ENCODE peak calls at places on chromosome 20, in five cellular contexts. T is A673, A is MM.1S, O is neural progenitor cell, P is fibroblast of lung. G is an unnamed sample.

GRCh38 chr20:8388146-8388545 is 256.1 kb downstream of the PLCB1 start:
- DNase-seq in T (peak; percentile 39), A (no peak), O (no peak), P (peak; percentile 70), G (peak; percentile 78)

GRCh38 chr20:25418779-25419178 is 11.3 kb downstream of the GINS1 start:
- DNase-seq in T (no peak), A (no peak), O (no peak), P (no peak), G (peak; percentile 48)

GRCh38 chr20:41638459-41638858 is 20.3 kb upstream of the CHD6 start:
- DNase-seq in T (no peak), A (no peak), O (no peak), P (no peak), G (no peak)

GRCh38 chr20:12837646-12838045 is 171.1 kb upstream of the SPTLC3 start:
- DNase-seq in T (no peak), A (no peak), O (no peak), P (no peak), G (no peak)

GRCh38 chr20:44233436-44234016 is 13.6 kb upstream of the GDAP1L1 start:
- DNase-seq in T (no peak), A (no peak), O (no peak), P (no peak), G (no peak)

GRCh38 chr20:37408202-37408929 is 62.4 kb downstream of the SRC start:
- DNase-seq in T (no peak), A (no peak), O (no peak), P (no peak), G (peak; percentile 32)

GRCh38 chr20:23692725-23693124 is 3.9 kb upstream of the CST4 start:
- DNase-seq in T (no peak), A (no peak), O (no peak), P (peak; percentile 1), G (peak; percentile 5)

GRCh38 chr20:43515628-43516027 is 8.1 kb downstream of the L3MBTL1 start:
- DNase-seq in T (no peak), A (no peak), O (no peak), P (no peak), G (no peak)

GRCh38 chr20:45735988-45736387 is 13.8 kb downstream of the SPINT4 start:
- DNase-seq in T (no peak), A (no peak), O (no peak), P (no peak), G (no peak)

GRCh38 chr20:45016089-45016641 is 49.9 kb downstream of the STK4 start:
- DNase-seq in T (no peak), A (no peak), O (no peak), P (no peak), G (peak; percentile 49)

GRCh38 chr20:52724586-52724985 is 247.6 kb upstream of the TSHZ2 start:
- DNase-seq in T (no peak), A (no peak), O (no peak), P (no peak), G (no peak)

GRCh38 chr20:60812561-60812960 is 439.5 kb upstream of the CDH4 start:
- DNase-seq in T (no peak), A (no peak), O (no peak), P (no peak), G (no peak)

GRCh38 chr20:8082025-8082424 is 50.0 kb upstream of the PLCB1 start:
- DNase-seq in T (peak; percentile 21), A (no peak), O (peak; percentile 11), P (no peak), G (peak; percentile 38)

GRCh38 chr20:53942121-53942816 is 128.1 kb downstream of the BCAS1 start:
- DNase-seq in T (no peak), A (peak; percentile 71), O (peak; percentile 73), P (no peak), G (no peak)

GRCh38 chr20:3763691-3764601 is 3.6 kb downstream of the ADISSP start:
- DNase-seq in T (no peak), A (no peak), O (no peak), P (no peak), G (no peak)

GRCh38 chr20:64188682-64189529 is 24.7 kb downstream of the MYT1 start:
- DNase-seq in T (peak; percentile 73), A (no peak), O (peak; percentile 74), P (peak; percentile 20), G (peak; percentile 49)

GRCh38 chr20:63014710-63015109 is 7.9 kb upstream of the BHLHE23 start:
- DNase-seq in T (no peak), A (no peak), O (peak; percentile 94), P (no peak), G (no peak)
- TF ChIP-seq EZH2 in T (no peak), A (no peak), O (no peak), P (peak; percentile 48), G (no peak)

DNA sequence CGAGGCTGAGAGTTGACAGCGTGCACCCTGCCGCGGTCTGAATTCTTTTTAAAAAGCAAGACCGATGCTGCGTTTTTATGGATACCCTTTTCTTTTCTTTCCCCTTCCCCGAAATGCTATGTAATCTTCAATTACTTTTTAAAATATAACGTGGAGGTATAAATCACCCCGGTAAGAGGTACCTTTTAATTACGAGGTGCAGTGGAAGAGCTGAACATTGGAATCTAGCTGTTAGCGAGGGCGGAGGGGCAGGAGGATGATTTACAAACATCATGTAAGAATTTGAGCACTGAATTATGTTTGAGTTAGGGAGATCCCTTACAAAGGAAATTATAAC is 1.2 kb downstream of the EYA2 start:
- DNase-seq in T (no peak), A (no peak), O (no peak), P (no peak), G (no peak)
- TF ChIP-seq EZH2 in T (peak; percentile 57), A (no peak), O (peak; percentile 51), P (no peak), G (peak; percentile 95)

GRCh38 chr20:56628873-56629463 is at the start of gene TFAP2C:
- DNase-seq in T (peak; percentile 76), A (peak; percentile 91), O (peak; percentile 82), P (no peak), G (peak; percentile 90)

GRCh38 chr20:56630506-56631317 is 1.6 kb downstream of the TFAP2C start:
- DNase-seq in T (no peak), A (no peak), O (peak; percentile 76), P (no peak), G (peak; percentile 78)

GRCh38 chr20:56629464-56630085 is 469 bp downstream of the TFAP2C start:
- DNase-seq in T (no peak), A (peak; percentile 70), O (peak; percentile 57), P (no peak), G (peak; percentile 64)

GRCh38 chr20:56631318-56631989 is 2.3 kb downstream of the TFAP2C start:
- DNase-seq in T (no peak), A (no peak), O (peak; percentile 66), P (no peak), G (no peak)

DNA sequence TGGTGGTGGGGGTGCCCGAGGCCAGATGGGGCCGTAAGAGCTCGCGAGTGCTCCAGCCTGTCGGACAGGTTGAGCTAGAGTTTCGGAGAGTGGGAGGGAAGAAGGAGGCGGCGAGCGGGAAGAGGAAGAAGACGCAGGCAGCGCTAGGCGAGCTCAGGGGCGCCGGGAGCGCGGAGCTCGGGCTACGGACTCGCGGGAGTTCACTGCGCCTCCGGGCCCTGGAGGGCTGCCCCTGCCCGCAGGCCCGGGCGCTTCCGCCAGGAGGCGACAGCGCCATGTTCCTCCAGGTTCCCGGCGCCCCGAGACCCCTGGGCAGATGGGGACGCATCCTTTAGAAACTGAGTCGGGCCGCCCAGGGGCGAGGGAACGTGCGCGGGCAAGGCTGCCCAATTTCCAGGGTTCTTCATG is 984 bp downstream of the TFAP2C start:
- DNase-seq in T (peak; percentile 49), A (peak; percentile 77), O (peak; percentile 95), P (no peak), G (peak; percentile 96)
- TF ChIP-seq EZH2 in T (peak; percentile 7), A (no peak), O (no peak), P (no peak), G (no peak)

DNA sequence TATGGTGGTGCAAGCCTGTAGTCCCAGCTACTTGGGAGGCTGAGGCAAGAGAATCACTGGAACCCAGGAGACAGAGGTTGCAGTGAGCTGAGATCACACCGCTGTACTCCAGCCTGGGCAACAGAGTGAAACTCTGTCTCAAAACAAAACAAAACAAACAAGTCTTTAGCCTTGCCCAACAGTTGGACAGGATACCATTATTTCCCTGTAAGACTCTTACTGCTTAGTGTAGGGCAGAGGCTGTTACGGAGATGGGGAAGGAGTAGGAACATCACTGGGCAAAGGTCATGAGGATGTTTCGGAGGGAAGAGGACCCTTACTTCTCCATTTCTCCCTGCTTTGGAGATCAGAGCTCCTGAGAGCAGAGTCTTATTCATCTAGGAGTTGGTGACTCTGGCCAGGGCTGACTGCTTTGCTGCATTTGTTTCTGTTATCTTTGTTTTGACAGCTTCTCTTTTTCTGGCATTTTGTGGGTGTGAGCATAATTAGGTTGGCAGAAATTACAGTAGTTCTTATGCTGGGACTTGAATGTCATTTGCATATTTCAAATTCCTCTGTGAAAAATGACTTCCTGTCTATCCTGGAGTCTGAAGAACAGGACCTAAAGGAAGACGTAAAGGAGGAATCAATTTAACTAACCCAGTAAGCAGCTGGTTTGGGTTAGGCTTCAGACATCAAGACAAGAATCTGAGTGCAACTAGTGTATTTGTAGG is 88.9 kb downstream of the CDS2 start:
- DNase-seq in T (peak; percentile 88), A (no peak), O (no peak), P (peak; percentile 9), G (peak; percentile 15)
- TF ChIP-seq EZH2 in T (no peak), A (no peak), O (no peak), P (no peak), G (no peak)

DNA sequence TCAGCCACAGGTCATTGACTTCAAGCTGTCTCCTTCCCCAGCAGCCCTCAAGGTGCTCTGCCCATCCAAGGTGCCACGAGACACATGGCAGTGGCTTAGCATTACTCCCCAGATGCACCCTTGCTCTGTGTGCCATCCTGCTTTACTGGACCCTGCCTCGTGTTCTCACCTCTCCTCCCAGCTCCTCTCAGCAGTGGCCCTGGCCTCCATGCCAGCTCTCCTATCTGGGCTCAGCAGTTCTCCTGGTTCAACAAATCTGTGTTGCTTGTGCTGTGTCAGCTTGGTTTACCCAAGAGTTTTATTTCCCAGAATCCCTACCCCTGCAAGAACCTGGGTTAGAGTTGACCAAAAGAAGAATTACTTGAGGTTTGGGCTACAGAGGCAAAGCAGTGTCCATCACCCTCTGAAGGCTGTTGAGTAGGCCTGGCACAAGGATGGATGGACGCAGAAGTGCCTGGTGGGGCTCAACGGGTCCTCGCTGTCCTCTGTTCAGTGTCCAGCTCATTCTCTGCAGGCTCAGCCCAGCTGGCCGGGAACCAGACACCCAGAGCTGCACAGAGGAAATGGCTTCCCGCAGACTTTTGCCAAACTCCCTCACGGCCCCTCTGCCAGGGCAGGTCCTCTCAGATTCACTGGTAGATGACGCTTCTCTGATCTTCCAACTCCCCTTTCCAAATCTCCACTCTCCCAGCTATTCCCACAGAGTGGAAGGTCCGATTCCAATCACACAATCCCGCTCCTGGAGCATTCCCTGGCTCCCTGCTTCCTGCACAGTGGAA is 82.6 kb downstream of the FOXA2 start:
- DNase-seq in T (no peak), A (no peak), O (no peak), P (no peak), G (no peak)
- TF ChIP-seq EZH2 in T (no peak), A (no peak), O (no peak), P (no peak), G (no peak)